ENCODE peak calls at places on chromosome 17, in nine cellular contexts. C, D, N, O, S, H, L, B and Z are unnamed samples.

GRCh38 chr17:36592711-36593321 is 1.1 kb downstream of the DHRS11 start:
- DNase-seq in S (no peak), D (no peak), L (no peak), C (no peak), B (no peak), N (no peak), H (no peak), O (no peak), Z (peak)

GRCh38 chr17:82127704-82128103 is 29.7 kb upstream of the FASN start:
- DNase-seq in S (no peak), D (no peak), H (no peak), N (no peak), L (no peak), B (no peak), C (no peak), O (no peak), Z (no peak)

GRCh38 chr17:79841369-79842135 is 2.3 kb upstream of the CBX4 start:
- DNase-seq in D (no peak), L (no peak), H (no peak), C (no peak), O (no peak), N (no peak), B (no peak), S (no peak), Z (no peak)

GRCh38 chr17:31052187-31052889 is 42.4 kb upstream of the NF1 start:
- DNase-seq in S (peak), N (peak), C (no peak), H (peak), L (peak), O (peak), B (no peak), D (peak), Z (peak)

GRCh38 chr17:79842656-79843474 is 3.6 kb upstream of the CBX4 start:
- DNase-seq in O (no peak), D (peak), B (no peak), N (no peak), H (no peak), S (no peak), C (no peak), L (no peak), Z (no peak)

GRCh38 chr17:58314706-58315015 is 13.9 kb downstream of the TSPOAP1 start:
- DNase-seq in D (no peak), N (no peak), L (no peak), O (no peak), S (no peak), B (no peak), C (peak), H (no peak), Z (no peak)

GRCh38 chr17:66275651-66276050 is 26.8 kb upstream of the PRKCA start:
- DNase-seq in O (no peak), B (no peak), S (no peak), H (peak), L (no peak), D (no peak), C (no peak), N (peak), Z (no peak)

GRCh38 chr17:37147301-37147812 is 198.6 kb downstream of the AATF start:
- DNase-seq in N (no peak), S (no peak), C (no peak), H (peak), B (no peak), O (no peak), L (no peak), D (no peak), Z (no peak)

GRCh38 chr17:69223809-69224208 is 4.8 kb downstream of the ABCA10 start:
- DNase-seq in H (no peak), D (no peak), C (no peak), L (no peak), N (no peak), S (no peak), B (no peak), O (no peak), Z (no peak)

GRCh38 chr17:31321481-31321880 is at the start of gene EVI2A:
- DNase-seq in O (no peak), L (no peak), N (peak), H (no peak), C (no peak), B (no peak), S (peak), D (no peak), Z (peak)

GRCh38 chr17:45135978-45136791 is 698 bp downstream of the ACBD4 start:
- DNase-seq in O (no peak), S (peak), B (peak), L (no peak), N (peak), H (no peak), C (peak), D (no peak), Z (no peak)

GRCh38 chr17:83186226-83186625 is 106.8 kb downstream of the METRNL start:
- DNase-seq in D (no peak), L (peak), S (no peak), C (peak), N (no peak), H (no peak), O (no peak), B (peak), Z (peak)

GRCh38 chr17:4807534-4808377 is 804 bp downstream of the PLD2 start:
- DNase-seq in C (peak), D (no peak), S (no peak), H (no peak), B (no peak), L (no peak), N (no peak), O (no peak), Z (no peak)

GRCh38 chr17:36144014-36144413 is 32.4 kb downstream of the TBC1D3B start:
- DNase-seq in H (no peak), B (no peak), N (no peak), C (no peak), S (no peak), D (no peak), O (no peak), L (no peak), Z (no peak)

GRCh38 chr17:77844681-77845080 is 113.8 kb upstream of the TNRC6C start:
- DNase-seq in C (no peak), L (no peak), B (no peak), N (no peak), H (no peak), D (no peak), S (no peak), O (no peak), Z (no peak)

GRCh38 chr17:63491976-63492575 is 15.2 kb downstream of the ACE start:
- DNase-seq in B (no peak), C (peak), L (no peak), N (no peak), O (no peak), S (no peak), H (no peak), D (no peak), Z (no peak)

GRCh38 chr17:65020284-65020683 is 36.3 kb downstream of the GNA13 start:
- DNase-seq in C (no peak), B (no peak), S (no peak), O (no peak), D (no peak), L (no peak), H (no peak), N (no peak), Z (no peak)

GRCh38 chr17:68495081-68495480 is 17.1 kb upstream of the PRKAR1A start:
- DNase-seq in C (no peak), N (no peak), O (no peak), D (no peak), S (no peak), L (no peak), B (no peak), H (no peak), Z (no peak)

GRCh38 chr17:70208825-70209555 is 39.7 kb downstream of the KCNJ2 start:
- DNase-seq in D (no peak), H (no peak), O (no peak), B (no peak), N (no peak), C (no peak), S (no peak), L (no peak), Z (no peak)

GRCh38 chr17:11304568-11304967 is 63.6 kb downstream of the SHISA6 start:
- DNase-seq in D (no peak), N (no peak), O (no peak), C (no peak), B (no peak), L (no peak), S (peak), H (no peak), Z (no peak)

GRCh38 chr17:78294776-78295175 is 63.3 kb downstream of the TMEM235 start:
- DNase-seq in C (no peak), B (no peak), S (no peak), H (no peak), N (no peak), O (no peak), D (no peak), L (no peak), Z (no peak)

GRCh38 chr17:21218101-21218500 is 4.1 kb upstream of the TMEM11 start:
- DNase-seq in S (no peak), B (no peak), N (no peak), H (no peak), D (no peak), C (peak), O (no peak), L (no peak), Z (peak)

GRCh38 chr17:66287911-66288310 is 14.5 kb upstream of the PRKCA start:
- DNase-seq in D (no peak), N (no peak), B (no peak), C (no peak), H (peak), S (no peak), L (no peak), O (no peak), Z (no peak)

GRCh38 chr17:79159926-79160325 is 85.3 kb downstream of the ENGASE start:
- DNase-seq in B (no peak), S (no peak), H (no peak), D (no peak), C (no peak), N (no peak), O (no peak), L (no peak), Z (no peak)

DNA sequence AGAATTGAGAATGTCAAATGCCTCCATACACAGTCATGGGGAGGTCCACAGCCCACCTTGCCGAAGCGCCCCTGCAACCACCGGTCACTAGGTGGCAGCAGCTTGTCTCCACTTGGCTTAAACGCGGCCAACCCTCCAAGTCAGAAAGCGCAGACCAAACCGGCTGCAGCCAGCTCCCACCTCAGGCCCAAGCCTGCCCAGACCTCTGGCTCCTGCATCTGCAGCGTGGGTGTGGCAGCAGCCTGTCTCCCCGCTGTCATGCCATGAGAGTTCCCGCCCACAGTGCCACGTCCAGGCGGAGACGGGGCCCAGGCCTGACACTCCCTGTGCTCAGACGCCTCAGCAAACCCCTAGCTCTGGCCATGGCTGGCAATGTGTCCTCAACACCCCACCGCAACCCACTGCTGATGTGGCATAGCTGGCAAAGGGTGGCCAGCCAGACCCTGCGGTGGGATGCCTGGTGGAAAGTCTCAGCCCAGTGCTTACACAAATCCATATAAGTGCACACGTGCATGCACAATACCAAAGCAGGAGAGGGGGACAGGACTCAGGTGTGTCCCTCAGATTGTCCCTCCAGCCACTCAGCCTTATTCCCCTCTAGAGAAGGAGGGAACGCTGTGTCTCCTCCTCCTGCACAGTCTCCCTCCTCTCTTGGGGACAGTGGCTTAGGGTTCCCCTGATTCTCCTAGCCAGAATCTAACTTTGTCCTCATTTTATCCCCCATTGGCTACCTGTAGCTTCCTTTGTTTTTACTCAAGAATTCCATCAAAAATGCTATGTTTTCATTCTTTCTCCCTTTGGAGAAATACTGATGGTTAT is 10.9 kb downstream of the COPZ2 start:
- DNase-seq in D (peak), N (peak), L (peak), H (peak), B (peak), O (peak), C (peak), S (peak), Z (peak)
- TF ChIP-seq POLR2A in D (no peak), N (no peak), L (no peak), H (no peak), B (no peak), O (no peak), C (no peak), S (no peak), Z (no peak)

GRCh38 chr17:41009301-41009760 is 403 bp upstream of the KRTAP3-1 start:
- DNase-seq in H (no peak), D (no peak), L (no peak), S (no peak), C (no peak), N (no peak), O (no peak), B (no peak), Z (no peak)
- TF ChIP-seq POLR2A in H (no peak), D (no peak), L (no peak), S (no peak), C (no peak), N (no peak), O (no peak), B (no peak), Z (no peak)

GRCh38 chr17:40320771-40321501 is 12.0 kb downstream of the RARA start:
- DNase-seq in S (peak), O (peak), H (no peak), C (no peak), B (no peak), N (no peak), D (no peak), L (peak), Z (peak)
- TF ChIP-seq POLR2A in S (no peak), O (peak), H (no peak), C (peak), B (no peak), N (no peak), D (no peak), L (no peak), Z (peak)

GRCh38 chr17:80892019-80892855 is 99.4 kb upstream of the CHMP6 start:
- DNase-seq in H (peak), O (peak), L (peak), N (peak), S (peak), C (peak), B (no peak), D (no peak), Z (peak)
- TF ChIP-seq POLR2A in H (no peak), O (no peak), L (no peak), N (peak), S (no peak), C (no peak), B (no peak), D (no peak), Z (no peak)

GRCh38 chr17:17476865-17477467 is at the start of gene MED9:
- DNase-seq in D (peak), O (peak), L (peak), S (peak), C (peak), N (peak), B (peak), H (peak), Z (peak)

GRCh38 chr17:17484451-17484899 is 7.7 kb downstream of the MED9 start:
- DNase-seq in N (no peak), O (no peak), S (no peak), C (no peak), L (no peak), H (no peak), B (no peak), D (no peak), Z (no peak)

GRCh38 chr17:17481860-17482259 is 5.1 kb downstream of the MED9 start:
- DNase-seq in L (no peak), C (no peak), O (no peak), S (no peak), B (no peak), H (no peak), D (no peak), N (no peak), Z (no peak)

GRCh38 chr17:17479209-17479608 is 2.4 kb downstream of the MED9 start:
- DNase-seq in B (no peak), S (no peak), C (no peak), D (no peak), N (no peak), O (no peak), H (no peak), L (no peak), Z (peak)

DNA sequence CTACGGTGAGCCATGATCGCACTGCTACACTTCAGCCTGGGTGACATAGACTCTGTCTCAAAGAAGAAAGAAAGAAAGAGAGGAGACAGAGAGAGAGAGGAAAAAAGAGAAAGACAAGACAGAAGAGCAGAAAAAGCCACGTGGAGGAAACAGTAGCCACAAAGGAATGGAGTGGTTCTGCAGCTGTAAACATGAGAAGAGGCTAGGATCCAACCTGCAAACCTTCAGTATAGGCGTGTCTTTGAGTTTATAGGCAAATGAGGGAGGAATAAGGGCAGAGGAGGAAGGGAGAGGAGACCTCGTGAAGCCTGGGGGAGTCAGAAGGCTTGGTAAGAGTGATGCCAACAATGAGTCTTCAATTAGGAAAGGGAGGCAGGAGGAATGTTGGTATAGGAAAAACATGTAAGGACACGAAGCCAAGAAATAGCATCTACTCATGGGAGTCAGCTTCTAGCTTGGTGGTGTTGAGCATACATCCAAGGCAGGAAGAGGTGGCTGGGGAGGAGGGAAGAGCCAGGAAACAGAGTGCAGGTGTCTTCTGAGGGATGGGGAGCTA is 3.9 kb downstream of the MED9 start:
- DNase-seq in O (no peak), N (no peak), B (no peak), L (no peak), C (no peak), S (no peak), D (no peak), H (no peak), Z (no peak)
- TF ChIP-seq POLR2A in O (no peak), N (no peak), B (no peak), L (no peak), C (no peak), S (no peak), D (no peak), H (no peak), Z (no peak)

DNA sequence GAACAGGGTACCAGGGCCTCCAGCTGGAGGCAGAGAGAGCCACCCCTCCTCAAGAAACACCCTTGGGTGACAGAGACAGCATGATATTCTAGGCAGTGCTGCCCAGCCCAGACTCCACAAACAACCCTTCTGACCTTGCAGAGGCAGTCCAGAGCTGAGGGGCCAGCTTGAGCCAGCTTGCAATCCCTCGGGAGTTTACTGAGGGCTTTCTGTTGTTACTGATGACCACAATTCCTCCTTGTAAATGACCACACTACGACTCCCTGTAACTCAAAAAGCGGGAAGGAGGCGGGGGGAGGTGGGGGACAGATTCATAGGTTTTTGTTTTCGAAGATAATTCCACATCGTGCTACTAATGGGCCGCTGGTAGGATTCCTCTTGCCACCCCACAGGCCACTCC is 18.7 kb upstream of the MNT start:
- DNase-seq in B (no peak), L (no peak), H (no peak), C (no peak), O (no peak), D (no peak), N (no peak), S (no peak), Z (no peak)
- TF ChIP-seq POLR2A in B (no peak), L (no peak), H (no peak), C (no peak), O (no peak), D (no peak), N (no peak), S (no peak), Z (no peak)

GRCh38 chr17:75876938-75877751 is 1.2 kb downstream of the TRIM47 start:
- DNase-seq in C (peak), D (peak), L (no peak), O (peak), N (peak), B (peak), H (peak), S (peak), Z (no peak)

GRCh38 chr17:75877752-75878173 is 618 bp downstream of the TRIM47 start:
- DNase-seq in D (peak), C (peak), H (peak), S (peak), O (peak), B (peak), L (peak), N (peak), Z (peak)

GRCh38 chr17:75876190-75876937 is 2.0 kb downstream of the TRIM47 start:
- DNase-seq in H (peak), O (no peak), B (peak), D (peak), N (peak), S (no peak), L (no peak), C (peak), Z (no peak)

GRCh38 chr17:75875940-75876189 is 2.5 kb downstream of the TRIM47 start:
- DNase-seq in O (no peak), S (peak), B (no peak), L (no peak), D (no peak), C (no peak), H (no peak), N (no peak), Z (no peak)

GRCh38 chr17:75878174-75878998 is at the start of gene TRIM47:
- DNase-seq in C (peak), O (peak), N (peak), L (peak), S (peak), B (peak), D (peak), H (peak), Z (peak)
- TF ChIP-seq POLR2A in C (peak), O (peak), N (peak), L (peak), S (peak), B (peak), D (peak), H (peak), Z (no peak)